ENCODE peak calls at places on chromosome 15, in four cellular contexts. B is substantia nigra, G is uterus, K is A673. Q is an unnamed sample.

GRCh38 chr15:84598250-84598649 is 2.6 kb upstream of the ZSCAN2 start:
- DNase-seq in G (peak), B (peak), K (no peak), Q (no peak)

GRCh38 chr15:95280711-95281110 is 1049.3 kb downstream of the MCTP2 start:
- DNase-seq in K (no peak), G (no peak), B (no peak), Q (no peak)

GRCh38 chr15:31262143-31262530 is 64.5 kb upstream of the KLF13 start:
- DNase-seq in G (peak), B (no peak), K (no peak), Q (peak)

GRCh38 chr15:99057020-99057419 is 47.9 kb upstream of the SYNM start:
- DNase-seq in K (no peak), G (no peak), B (no peak), Q (no peak)

GRCh38 chr15:60507596-60508424 is 28.9 kb upstream of the ICE2 start:
- DNase-seq in G (peak), B (peak), K (peak), Q (no peak)

GRCh38 chr15:37789881-37790280 is 144.6 kb upstream of the TMCO5A start:
- DNase-seq in G (no peak), K (no peak), B (no peak), Q (no peak)

GRCh38 chr15:57015897-57016296 is 97.5 kb downstream of the TCF12 start:
- DNase-seq in B (no peak), K (no peak), G (no peak), Q (no peak)

GRCh38 chr15:69154026-69154425 is 6.4 kb upstream of the GLCE start:
- DNase-seq in K (no peak), B (no peak), G (no peak), Q (no peak)

GRCh38 chr15:40149339-40149738 is 11.5 kb upstream of the BUB1B start:
- DNase-seq in G (no peak), B (no peak), K (no peak), Q (no peak)

GRCh38 chr15:85011210-85011571 is 29.5 kb downstream of the PDE8A start:
- DNase-seq in K (no peak), B (no peak), G (no peak), Q (no peak)

GRCh38 chr15:69265347-69265955 is 33.3 kb upstream of the PAQR5 start:
- DNase-seq in G (no peak), B (no peak), K (peak), Q (no peak)

GRCh38 chr15:42576776-42577175 is 1.4 kb downstream of the STARD9 start:
- DNase-seq in K (no peak), B (no peak), G (no peak), Q (no peak)

GRCh38 chr15:74888716-74889115 is 1.1 kb upstream of the MPI start:
- DNase-seq in K (no peak), G (no peak), B (no peak), Q (no peak)

GRCh38 chr15:88878720-88879184 is 16.6 kb downstream of the HAPLN3 start:
- DNase-seq in G (no peak), K (peak), B (peak), Q (no peak)

GRCh38 chr15:70251246-70251990 is 153.7 kb upstream of the TLE3 start:
- DNase-seq in K (no peak), B (no peak), G (peak), Q (peak)

GRCh38 chr15:101437618-101438481 is 51.7 kb downstream of the PCSK6 start:
- DNase-seq in G (no peak), B (no peak), K (no peak), Q (no peak)

GRCh38 chr15:89016549-89017041 is 71.7 kb upstream of the ABHD2 start:
- DNase-seq in B (no peak), G (peak), K (no peak), Q (peak)

GRCh38 chr15:30023798-30024295 is 58.9 kb upstream of the GOLGA8J start:
- DNase-seq in K (peak), B (peak), G (no peak), Q (no peak)

GRCh38 chr15:37106490-37107001 is 6.2 kb upstream of the MEIS2 start:
- DNase-seq in G (peak), K (peak), B (no peak), Q (no peak)

GRCh38 chr15:45378149-45378912 is at the start of gene GATM:
- DNase-seq in K (peak), B (peak), G (peak), Q (peak)

GRCh38 chr15:56964182-56964581 is 45.7 kb downstream of the TCF12 start:
- DNase-seq in B (no peak), G (no peak), K (peak), Q (no peak)

GRCh38 chr15:48675436-48675835 is 29.9 kb upstream of the FBN1 start:
- DNase-seq in B (no peak), K (no peak), G (no peak), Q (no peak)

GRCh38 chr15:59304807-59305206 is 67.9 kb downstream of the MYO1E start:
- DNase-seq in G (no peak), K (no peak), B (no peak), Q (no peak)

GRCh38 chr15:59307164-59307535 is 65.5 kb downstream of the MYO1E start:
- DNase-seq in G (no peak), K (no peak), B (peak), Q (no peak)

GRCh38 chr15:59303641-59304433 is 68.8 kb downstream of the MYO1E start:
- DNase-seq in B (peak), G (peak), K (peak), Q (no peak)

GRCh38 chr15:59309405-59309804 is 63.3 kb downstream of the MYO1E start:
- DNase-seq in G (no peak), B (no peak), K (no peak), Q (no peak)

DNA sequence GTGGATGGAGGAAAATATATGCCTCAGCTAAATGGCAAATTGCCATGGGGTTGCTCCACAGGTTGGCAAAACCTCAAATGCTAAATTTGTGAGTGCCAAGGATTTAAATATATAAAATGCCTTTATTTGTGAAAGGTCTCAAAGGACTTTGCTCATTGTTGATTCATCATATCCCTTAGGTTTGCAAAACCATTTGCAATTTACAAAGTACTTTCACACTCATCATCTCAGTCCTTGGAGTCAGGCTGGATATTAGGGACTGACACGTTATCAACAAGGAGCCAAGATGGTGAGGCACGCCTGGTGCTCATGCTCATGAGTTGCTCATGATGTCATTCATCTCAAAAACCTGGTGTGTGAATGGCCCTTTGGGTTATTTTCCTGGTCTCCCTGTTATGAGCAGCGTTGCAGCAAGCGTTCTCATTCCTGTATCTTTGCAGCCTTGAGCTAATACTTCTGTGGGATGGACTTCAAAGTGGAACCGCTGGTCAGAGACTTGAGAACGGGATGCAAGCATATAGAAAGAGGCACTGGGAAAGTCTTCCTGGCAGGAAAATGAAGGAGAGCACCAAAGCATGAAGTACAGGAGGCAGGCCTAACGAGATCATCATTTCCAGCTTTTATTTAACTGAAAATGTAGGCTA is 66.0 kb downstream of the MYO1E start:
- DNase-seq in G (no peak), K (no peak), B (no peak), Q (no peak)
- H3K27ac ChIP-seq in G (peak), K (no peak), B (peak), Q (no peak)

GRCh38 chr15:82140859-82141258 is 95.0 kb upstream of the MEX3B start:
- DNase-seq in B (no peak), K (no peak), G (no peak), Q (no peak)
- H3K27ac ChIP-seq in B (no peak), K (no peak), G (no peak), Q (no peak)

GRCh38 chr15:64369078-64369607 is 12.1 kb downstream of the PCLAF start:
- DNase-seq in G (no peak), K (no peak), B (no peak), Q (no peak)
- H3K27ac ChIP-seq in G (no peak), K (no peak), B (no peak), Q (no peak)

GRCh38 chr15:80710635-80711553 is 15.8 kb downstream of the ABHD17C start:
- DNase-seq in B (no peak), G (no peak), K (no peak), Q (no peak)
- H3K27ac ChIP-seq in B (no peak), G (no peak), K (no peak), Q (no peak)

DNA sequence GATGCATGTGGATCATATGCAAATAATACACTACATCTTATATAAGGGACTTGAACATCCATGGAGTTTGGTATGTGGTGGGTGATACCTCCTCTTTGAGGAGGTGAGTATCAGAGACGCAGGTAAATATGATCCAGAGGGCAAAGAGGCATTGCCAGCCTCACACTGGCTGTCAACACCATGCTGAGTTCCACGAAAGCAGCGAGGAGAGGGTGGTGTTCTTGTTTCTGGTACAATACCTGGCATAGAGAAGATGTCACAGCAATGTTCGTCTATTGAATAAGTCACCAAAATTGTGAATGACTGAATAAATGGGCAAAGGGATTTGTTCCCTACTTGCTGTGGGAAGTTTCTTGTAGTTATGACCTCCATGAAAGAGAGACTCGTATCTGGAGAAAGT is 182.2 kb downstream of the SNRPN start:
- DNase-seq in B (no peak), K (no peak), G (no peak), Q (no peak)
- H3K27ac ChIP-seq in B (no peak), K (no peak), G (no peak), Q (no peak)

GRCh38 chr15:65087873-65088642 is 11.5 kb downstream of the KBTBD13 start:
- DNase-seq in G (peak), B (no peak), K (no peak), Q (no peak)
- H3K27ac ChIP-seq in G (peak), B (no peak), K (no peak), Q (peak)

GRCh38 chr15:67543348-67543718 is 830 bp downstream of the MAP2K5 start:
- DNase-seq in K (no peak), B (no peak), G (no peak), Q (no peak)
- H3K27ac ChIP-seq in K (peak), B (peak), G (peak), Q (peak)

GRCh38 chr15:63041982-63042878 is at the start of gene TPM1:
- DNase-seq in K (peak), B (no peak), G (peak), Q (peak)
- H3K27ac ChIP-seq in K (no peak), B (peak), G (peak), Q (peak)

DNA sequence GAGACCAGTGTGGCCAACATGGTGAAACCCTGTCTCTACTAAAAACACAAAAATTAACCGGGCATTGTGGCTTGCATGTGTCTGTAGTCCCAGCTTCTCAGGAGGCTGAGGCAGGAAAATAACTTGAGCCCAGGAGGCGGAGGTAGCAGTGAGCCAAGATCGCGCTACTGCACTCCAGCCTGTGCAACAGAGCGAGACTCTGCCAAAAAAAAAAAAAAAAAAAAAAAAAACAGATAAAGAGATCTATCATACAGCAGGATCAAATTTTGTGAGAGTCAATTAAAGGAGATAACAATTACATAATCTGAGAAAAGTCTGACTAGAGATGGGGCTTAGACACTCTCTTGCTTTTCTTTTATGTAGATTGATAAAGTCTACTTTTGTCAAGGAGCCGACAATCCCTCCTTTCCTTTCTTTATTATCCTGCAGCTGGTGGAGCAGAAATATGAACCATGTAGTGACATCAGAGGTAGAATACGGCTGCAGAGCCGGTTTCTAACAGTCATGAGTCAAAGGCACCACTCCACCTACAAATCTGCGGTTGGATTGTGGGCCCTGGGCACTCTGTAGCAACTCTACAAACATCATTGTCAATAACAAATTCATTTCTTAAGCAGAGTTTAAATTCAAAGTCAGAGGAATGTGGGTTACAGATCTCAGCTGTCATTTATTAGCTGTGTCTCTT is 9.0 kb downstream of the C2CD4A start:
- DNase-seq in K (no peak), G (no peak), B (no peak), Q (no peak)
- H3K27ac ChIP-seq in K (no peak), G (no peak), B (no peak), Q (no peak)